ENCODE peak calls at places on chromosome 21, in five cellular contexts. J, I, L, T and H are unnamed samples.

GRCh38 chr21:21631961-21632360 is 633.8 kb downstream of the NCAM2 start:
- DNase-seq in J (no peak), I (no peak), L (no peak), T (peak; percentile 17), H (peak; percentile 81)

GRCh38 chr21:33640697-33641338 is 723 bp downstream of the CRYZL1 start:
- DNase-seq in J (no peak), I (no peak), L (peak; percentile 25), T (peak; percentile 22), H (no peak)

GRCh38 chr21:34885636-34886553 is 163.2 kb downstream of the RUNX1 start:
- DNase-seq in J (no peak), I (no peak), L (no peak), T (no peak), H (no peak)

GRCh38 chr21:26115899-26116298 is 54.7 kb downstream of the APP start:
- DNase-seq in J (no peak), I (no peak), L (no peak), T (peak; percentile 75), H (no peak)

GRCh38 chr21:31537872-31538576 is 121.5 kb upstream of the SOD1 start:
- DNase-seq in J (no peak), I (no peak), L (no peak), T (no peak), H (no peak)

GRCh38 chr21:36149788-36150187 is 6.8 kb upstream of the DOP1B start:
- DNase-seq in J (no peak), I (no peak), L (no peak), T (no peak), H (no peak)

GRCh38 chr21:45384656-45385548 is 20.1 kb upstream of the COL18A1 start:
- DNase-seq in J (no peak), I (peak; percentile 59), L (no peak), T (no peak), H (peak; percentile 11)

GRCh38 chr21:33780631-33781030 is 135.0 kb downstream of the ATP5PO start:
- DNase-seq in J (no peak), I (no peak), L (no peak), T (peak; percentile 45), H (no peak)

GRCh38 chr21:45888361-45889009 is 93.1 kb upstream of the COL6A1 start:
- DNase-seq in J (peak; percentile 60), I (no peak), L (no peak), T (no peak), H (no peak)

DNA sequence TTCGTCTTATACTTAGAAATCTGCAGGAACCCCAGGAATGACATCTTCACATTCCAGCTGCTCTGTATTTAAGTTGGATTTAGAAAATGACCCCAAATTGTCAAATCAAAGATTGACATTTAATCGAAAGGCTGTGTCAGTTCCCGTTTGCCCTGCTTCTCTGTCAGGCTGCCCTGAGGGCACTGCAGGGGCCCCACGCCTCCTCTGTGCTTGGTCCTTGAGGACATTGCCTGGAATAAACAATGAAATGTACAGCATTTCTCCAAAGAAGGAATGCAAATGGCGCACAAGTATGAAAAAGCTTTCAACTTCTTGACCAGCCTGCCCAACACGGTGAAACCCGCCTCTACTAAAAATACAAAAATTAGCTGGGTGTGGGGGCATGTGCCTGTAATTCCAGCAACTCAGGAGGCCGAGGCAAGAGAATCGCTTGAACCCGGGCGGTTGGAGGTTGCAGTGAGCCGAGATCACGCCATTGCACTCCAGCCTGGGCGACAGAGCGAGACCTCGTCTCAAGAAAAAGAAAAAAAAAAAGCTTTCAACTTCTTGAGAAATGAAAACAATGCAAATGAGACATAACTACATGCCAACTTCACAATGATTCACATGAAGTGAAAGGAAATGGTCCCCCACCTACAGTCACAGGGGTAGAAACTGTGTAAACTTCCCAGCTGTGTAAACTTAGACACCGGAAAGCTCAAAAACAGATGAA is 3.0 kb downstream of the TMPRSS3 start:
- DNase-seq in J (no peak), I (no peak), L (no peak), T (no peak), H (no peak)
- H3K4me1 ChIP-seq in J (peaks cover 31% of the 10 kb centered on the region), I (peaks cover 5% of the 10 kb centered on the region), L (no peaks in the 10 kb centered on the region), T (no peaks in the 10 kb centered on the region), H (no peaks in the 10 kb centered on the region)

GRCh38 chr21:16402752-16403151 is 673.0 kb downstream of the USP25 start:
- DNase-seq in J (no peak), I (no peak), L (no peak), T (no peak), H (no peak)

GRCh38 chr21:16407403-16408279 is 677.9 kb downstream of the USP25 start:
- DNase-seq in J (no peak), I (no peak), L (no peak), T (no peak), H (no peak)

GRCh38 chr21:16406355-16406754 is 676.6 kb downstream of the USP25 start:
- DNase-seq in J (no peak), I (no peak), L (no peak), T (no peak), H (no peak)

GRCh38 chr21:16409341-16409740 is 679.6 kb downstream of the USP25 start:
- DNase-seq in J (no peak), I (no peak), L (no peak), T (no peak), H (no peak)

GRCh38 chr21:16408280-16408669 is 678.5 kb downstream of the USP25 start:
- DNase-seq in J (no peak), I (no peak), L (no peak), T (no peak), H (no peak)
- H3K4me3 ChIP-seq in J (no peak overlapping the region), I (peak overlapping the region; percentile 10), L (no peak overlapping the region), T (no peak overlapping the region), H (no peak overlapping the region)

DNA sequence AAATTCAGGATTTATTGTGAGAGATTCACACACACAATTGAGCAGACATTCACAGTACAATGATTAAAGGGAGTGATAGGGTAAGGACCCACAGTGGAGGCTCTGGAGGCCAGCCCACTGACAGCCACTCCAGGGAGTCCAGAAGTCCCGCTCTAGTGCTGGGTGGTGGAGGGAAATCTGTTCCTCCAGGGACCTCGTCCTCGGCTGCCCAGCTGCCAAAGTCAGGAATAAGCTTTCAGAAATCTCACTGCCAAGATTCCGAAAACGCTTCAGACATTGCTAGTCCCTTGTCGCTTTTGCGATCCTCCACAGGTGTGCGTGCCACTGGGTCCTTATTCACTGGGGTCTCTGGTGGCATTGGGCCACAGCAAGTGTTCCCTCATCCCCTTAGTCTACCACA is 2.3 kb downstream of the MX1 start:
- DNase-seq in J (peak; percentile 35), I (peak; percentile 51), L (no peak), T (no peak), H (no peak)
- H3K4me1 ChIP-seq in J (peaks cover 14% of the 10 kb centered on the region), I (peaks cover 17% of the 10 kb centered on the region), L (no peaks in the 10 kb centered on the region), T (no peaks in the 10 kb centered on the region), H (peaks cover 6% of the 10 kb centered on the region)

GRCh38 chr21:28480091-28480869 is 512.4 kb downstream of the LTN1 start:
- DNase-seq in J (no peak), I (no peak), L (no peak), T (no peak), H (no peak)
- H3K4me3 ChIP-seq in J (no peak overlapping the region), I (no peak overlapping the region), L (no peak overlapping the region), T (no peak overlapping the region), H (no peak overlapping the region)